ENCODE peak calls at places on chromosomes 4 and X, in six cellular contexts. S is B cell, J is AG20443, Z is H9, U is HAP-1, T is NCI-H1092 treated with DMSO at 0.1 percent for 48 hours. D is an unnamed sample.

GRCh38 chr4:155906554-155907247 is 3.2 kb downstream of the TDO2 start:
- DNase-seq in T (peak; percentile 9), Z (no peak), S (no peak), U (peak; percentile 83), J (peak; percentile 78), D (peak; percentile 100)

GRCh38 chr4:108751321-108751720 is 11.5 kb downstream of the ETNPPL start:
- DNase-seq in Z (no peak), T (no peak), J (no peak), U (no peak), S (no peak), D (no peak)

GRCh38 chr4:113499696-113500095 is 261.8 kb downstream of the CAMK2D start:
- DNase-seq in T (no peak), J (peak; percentile 30), Z (no peak), U (no peak), S (no peak), D (peak; percentile 17)

GRCh38 chr4:48271048-48271452 is 1.4 kb upstream of the TEC start:
- DNase-seq in T (no peak), U (no peak), J (no peak), Z (no peak), S (no peak), D (no peak)

GRCh38 chrX:150164971-150165605 is 198.0 kb upstream of the MAMLD1 start:
- DNase-seq in Z (no peak), S (no peak), J (no peak), U (no peak), T (no peak), D (no peak)

GRCh38 chr4:122992111-122992510 is 69.7 kb upstream of the NUDT6 start:
- DNase-seq in S (no peak), U (no peak), Z (no peak), J (peak; percentile 16), T (no peak), D (peak; percentile 31)

GRCh38 chrX:133726642-133727041 is 258.8 kb downstream of the GPC3 start:
- DNase-seq in T (no peak), J (no peak), U (no peak), S (no peak), Z (no peak), D (no peak)

GRCh38 chr4:73763877-73764276 is 23.5 kb downstream of the CXCL8 start:
- DNase-seq in S (no peak), Z (no peak), J (no peak), T (no peak), U (no peak), D (no peak)

GRCh38 chrX:50158616-50159015 is 42.2 kb downstream of the AKAP4 start:
- DNase-seq in T (no peak), S (no peak), Z (no peak), J (no peak), U (no peak), D (no peak)

GRCh38 chr4:169225812-169226211 is 44.9 kb downstream of the SH3RF1 start:
- DNase-seq in S (no peak), Z (no peak), T (no peak), U (no peak), J (no peak), D (no peak)

GRCh38 chrX:106894978-106895452 is 8.1 kb downstream of the RIPPLY1 start:
- DNase-seq in S (no peak), Z (no peak), T (no peak), U (no peak), J (peak; percentile 37), D (peak; percentile 51)

GRCh38 chr4:53055274-53055673 is 193.2 kb downstream of the RASL11B start:
- DNase-seq in T (peak; percentile 54), J (peak; percentile 13), U (no peak), S (no peak), Z (no peak), D (peak; percentile 41)

GRCh38 chr4:128525939-128526630 is 238.5 kb upstream of the PGRMC2 start:
- DNase-seq in T (no peak), Z (no peak), J (no peak), U (no peak), S (no peak), D (no peak)

GRCh38 chrX:47619486-47620302 is at the start of gene SYN1:
- DNase-seq in U (peak; percentile 91), S (peak; percentile 87), Z (peak; percentile 79), T (peak; percentile 90), J (peak; percentile 94), D (peak; percentile 39)

GRCh38 chrX:15873566-15873965 is 19.0 kb upstream of the AP1S2 start:
- DNase-seq in J (no peak), U (no peak), S (no peak), Z (no peak), T (no peak), D (no peak)

GRCh38 chr4:34850983-34851382 is 1393.3 kb downstream of the ARAP2 start:
- DNase-seq in U (no peak), Z (no peak), S (no peak), J (no peak), T (no peak), D (no peak)

GRCh38 chrX:138872537-138872936 is 161.0 kb upstream of the FGF13 start:
- DNase-seq in U (no peak), S (no peak), T (no peak), J (no peak), Z (no peak), D (no peak)

GRCh38 chr4:149999485-150000074 is 78.7 kb upstream of the DCLK2 start:
- DNase-seq in J (peak; percentile 69), S (peak; percentile 48), Z (no peak), U (peak; percentile 62), T (peak; percentile 69), D (peak; percentile 58)

GRCh38 chrX:73851014-73852009 is 288.3 kb downstream of the CHIC1 start:
- DNase-seq in S (peak; percentile 84), T (no peak), U (no peak), Z (no peak), J (no peak), D (peak; percentile 75)

GRCh38 chrX:48835524-48836329 is at the start of gene PCSK1N:
- DNase-seq in U (no peak), T (peak; percentile 82), Z (peak; percentile 60), S (no peak), J (peak; percentile 28), D (no peak)

GRCh38 chr4:76993787-76994641 is 44.5 kb downstream of the SEPTIN11 start:
- DNase-seq in U (no peak), S (no peak), J (no peak), Z (no peak), T (peak; percentile 74), D (no peak)

GRCh38 chr4:186351672-186352194 is 85.7 kb downstream of the F11 start:
- DNase-seq in T (peak; percentile 97), S (no peak), J (no peak), U (no peak), Z (no peak), D (no peak)